ENCODE peak calls at places on chromosome 2, in seven cellular contexts. O is sigmoid colon, U is substantia nigra, D is suprapubic skin, G is WERI-Rb-1, W is K562, I is transverse colon. F is an unnamed sample.

GRCh38 chr2:178271629-178272333 is 77.5 kb downstream of the OSBPL6 start:
- DNase-seq in O (peak; percentile 92), U (peak; percentile 8), D (no peak), G (no peak), W (no peak), I (peak; percentile 26), F (peak; percentile 27)

GRCh38 chr2:133717497-133717896 is 149.2 kb upstream of the NCKAP5 start:
- DNase-seq in O (no peak), U (no peak), D (no peak), G (no peak), W (no peak), I (no peak), F (no peak)

GRCh38 chr2:201558232-201558631 is 85.1 kb downstream of the TMEM237 start:
- DNase-seq in O (no peak), U (no peak), D (no peak), G (no peak), W (no peak), I (no peak), F (no peak)

GRCh38 chr2:218383892-218384519 is 1.9 kb downstream of the SLC11A1 start:
- DNase-seq in O (no peak), U (no peak), D (no peak), G (no peak), W (no peak), I (no peak), F (no peak)

GRCh38 chr2:1567556-1568344 is 154.5 kb downstream of the TPO start:
- DNase-seq in O (no peak), U (no peak), D (peak; percentile 54), G (no peak), W (no peak), I (no peak), F (no peak)

GRCh38 chr2:111222204-111222866 is 101.6 kb downstream of the BCL2L11 start:
- DNase-seq in O (no peak), U (no peak), D (no peak), G (no peak), W (no peak), I (no peak), F (no peak)

GRCh38 chr2:71455741-71456569 is 2.6 kb downstream of the DYSF start:
- DNase-seq in O (no peak), U (no peak), D (no peak), G (no peak), W (no peak), I (no peak), F (no peak)

GRCh38 chr2:33209976-33210375 is 263.2 kb downstream of the LTBP1 start:
- DNase-seq in O (no peak), U (no peak), D (no peak), G (no peak), W (peak; percentile 34), I (no peak), F (no peak)

GRCh38 chr2:186959486-186959885 is 110.5 kb upstream of the ZSWIM2 start:
- DNase-seq in O (no peak), U (no peak), D (peak; percentile 43), G (no peak), W (no peak), I (no peak), F (no peak)

GRCh38 chr2:55051026-55051866 is 995 bp upstream of the RTN4 start:
- DNase-seq in O (peak; percentile 94), U (no peak), D (peak; percentile 82), G (no peak), W (peak; percentile 84), I (peak; percentile 55), F (no peak)

GRCh38 chr2:234329202-234329930 is 167.5 kb downstream of the ARL4C start:
- DNase-seq in O (no peak), U (no peak), D (no peak), G (no peak), W (no peak), I (no peak), F (no peak)

GRCh38 chr2:64608867-64609228 is 44.9 kb downstream of the SERTAD2 start:
- DNase-seq in O (peak; percentile 67), U (no peak), D (no peak), G (no peak), W (no peak), I (no peak), F (no peak)

GRCh38 chr2:220466251-220466691 is 838.8 kb downstream of the SLC4A3 start:
- DNase-seq in O (no peak), U (no peak), D (no peak), G (no peak), W (no peak), I (no peak), F (no peak)

GRCh38 chr2:53004413-53004812 is 763.2 kb upstream of the CHAC2 start:
- DNase-seq in O (no peak), U (no peak), D (no peak), G (no peak), W (no peak), I (no peak), F (no peak)

GRCh38 chr2:166671235-166671634 is 177.2 kb upstream of the SCN7A start:
- DNase-seq in O (no peak), U (no peak), D (no peak), G (no peak), W (no peak), I (no peak), F (no peak)

GRCh38 chr2:74581463-74581862 is 26.9 kb downstream of the DOK1 start:
- DNase-seq in O (no peak), U (no peak), D (no peak), G (no peak), W (no peak), I (no peak), F (no peak)

GRCh38 chr2:74585406-74586182 is 31.1 kb downstream of the DOK1 start:
- DNase-seq in O (no peak), U (no peak), D (no peak), G (no peak), W (peak; percentile 55), I (peak; percentile 26), F (no peak)

GRCh38 chr2:74584088-74584645 is 29.6 kb downstream of the DOK1 start:
- DNase-seq in O (no peak), U (no peak), D (no peak), G (no peak), W (peak; percentile 33), I (no peak), F (no peak)

GRCh38 chr2:74587664-74588277 is 33.3 kb downstream of the DOK1 start:
- DNase-seq in O (peak; percentile 84), U (no peak), D (no peak), G (peak; percentile 81), W (peak; percentile 82), I (peak; percentile 65), F (peak; percentile 15)

GRCh38 chr2:74583504-74583903 is 29.0 kb downstream of the DOK1 start:
- DNase-seq in O (no peak), U (no peak), D (no peak), G (no peak), W (no peak), I (no peak), F (no peak)
- H3K27ac ChIP-seq in O (peak overlapping the region; percentile 22), U (no peak overlapping the region), D (no peak overlapping the region), G (no peak overlapping the region), W (no peak overlapping the region), I (no peak overlapping the region), F (no peak overlapping the region)

GRCh38 chr2:85675427-85675826 is 7.4 kb upstream of the SFTPB start:
- DNase-seq in O (peak; percentile 55), U (no peak), D (peak; percentile 50), G (no peak), W (no peak), I (no peak), F (no peak)
- H3K27ac ChIP-seq in O (no peak overlapping the region), U (no peak overlapping the region), D (no peak overlapping the region), G (no peak overlapping the region), W (no peak overlapping the region), I (no peak overlapping the region), F (no peak overlapping the region)

GRCh38 chr2:101558740-101559508 is 84.0 kb upstream of the RFX8 start:
- DNase-seq in O (no peak), U (no peak), D (no peak), G (no peak), W (no peak), I (no peak), F (no peak)
- H3K27ac ChIP-seq in O (peak overlapping the region; percentile 69), U (peak overlapping the region; percentile 69), D (peak overlapping the region; percentile 29), G (no peak overlapping the region), W (no peak overlapping the region), I (peak overlapping the region; percentile 59), F (peak overlapping the region; percentile 55)

GRCh38 chr2:18154812-18155211 is 276.3 kb downstream of the KCNS3 start:
- DNase-seq in O (no peak), U (no peak), D (no peak), G (no peak), W (no peak), I (no peak), F (no peak)

GRCh38 chr2:18153741-18154140 is 275.3 kb downstream of the KCNS3 start:
- DNase-seq in O (no peak), U (no peak), D (no peak), G (no peak), W (no peak), I (no peak), F (no peak)

GRCh38 chr2:18156002-18156401 is 277.5 kb downstream of the KCNS3 start:
- DNase-seq in O (no peak), U (no peak), D (no peak), G (no peak), W (no peak), I (no peak), F (no peak)

GRCh38 chr2:18156421-18156820 is 278.0 kb downstream of the KCNS3 start:
- DNase-seq in O (no peak), U (no peak), D (no peak), G (no peak), W (no peak), I (no peak), F (no peak)

DNA sequence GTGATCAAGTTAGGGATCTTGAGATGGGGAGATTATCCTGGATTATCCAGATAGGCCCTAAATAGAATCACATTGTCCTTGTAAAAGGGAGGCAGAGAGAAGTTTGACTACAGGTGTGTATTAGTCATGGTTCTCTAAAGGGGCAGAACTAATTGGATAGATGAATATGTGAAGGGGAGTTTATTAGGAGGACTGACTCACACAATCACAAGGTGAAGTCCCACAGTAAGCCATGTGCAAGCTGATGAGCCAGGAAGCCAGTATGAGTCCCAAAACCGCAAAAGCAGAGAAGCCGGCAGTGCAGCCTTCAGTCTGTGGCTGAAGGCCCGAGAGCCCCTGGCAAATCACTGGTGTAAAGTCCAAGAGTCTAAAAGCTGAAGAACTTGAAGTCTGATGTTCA is 275.8 kb downstream of the KCNS3 start:
- DNase-seq in O (no peak), U (no peak), D (no peak), G (no peak), W (no peak), I (no peak), F (no peak)
- H3K27ac ChIP-seq in O (no peak overlapping the region), U (no peak overlapping the region), D (peak overlapping the region; percentile 51), G (no peak overlapping the region), W (no peak overlapping the region), I (no peak overlapping the region), F (no peak overlapping the region)